ENCODE peak calls at places on chromosomes 4 and X, in four cellular contexts. X is thoracic aorta, F is right atrium auricular region, E is OCI-LY7. Z is an unnamed sample.

GRCh38 chr4:144989306-144989705 is 108.7 kb downstream of the ANAPC10 start:
- DNase-seq in E (no peak), X (no peak), F (no peak), Z (no peak)

GRCh38 chr4:123399638-123400358 is 3.2 kb downstream of the SPRY1 start:
- DNase-seq in F (no peak), X (no peak), E (no peak), Z (no peak)

GRCh38 chr4:186782302-186782701 is 58.6 kb upstream of the FAT1 start:
- DNase-seq in X (no peak), E (no peak), F (no peak), Z (no peak)

GRCh38 chr4:98838977-98839618 is 89.8 kb downstream of the EIF4E start:
- DNase-seq in X (no peak), F (no peak), E (no peak), Z (no peak)

GRCh38 chr4:6263541-6264540 is 5.8 kb upstream of the WFS1 start:
- DNase-seq in F (no peak), X (no peak), E (peak), Z (peak)

GRCh38 chr4:40704073-40704472 is 45.7 kb upstream of the NSUN7 start:
- DNase-seq in X (no peak), F (no peak), E (no peak), Z (no peak)

GRCh38 chr4:65971686-65972085 is 301.4 kb upstream of the EPHA5 start:
- DNase-seq in F (no peak), X (no peak), E (no peak), Z (no peak)

GRCh38 chrX:113644426-113644825 is 803.8 kb upstream of the AMOT start:
- DNase-seq in X (no peak), E (no peak), F (no peak), Z (no peak)

GRCh38 chr4:8593268-8594096 is 917 bp downstream of the CPZ start:
- DNase-seq in F (no peak), X (no peak), E (no peak), Z (no peak)

GRCh38 chr4:85556293-85556692 is 81.3 kb downstream of the ARHGAP24 start:
- DNase-seq in F (no peak), E (no peak), X (no peak), Z (no peak)

GRCh38 chr4:27861802-27862201 is 1001.2 kb downstream of the STIM2 start:
- DNase-seq in X (no peak), F (no peak), E (no peak), Z (no peak)

GRCh38 chr4:174592985-174593335 is 70.7 kb upstream of the HPGD start:
- DNase-seq in F (no peak), E (no peak), X (no peak), Z (no peak)

GRCh38 chrX:314049-314448 is 4.5 kb downstream of the GTPBP6 start:
- DNase-seq in F (no peak), X (no peak), E (no peak), Z (no peak)

GRCh38 chrX:37685452-37686347 is at the start of gene XK:
- DNase-seq in X (no peak), E (no peak), F (no peak), Z (peak)

GRCh38 chr4:2803624-2804448 is 11.0 kb downstream of the SH3BP2 start:
- DNase-seq in F (no peak), E (no peak), X (no peak), Z (no peak)

GRCh38 chr4:150310159-150310895 is 232.1 kb downstream of the DCLK2 start:
- DNase-seq in X (no peak), E (no peak), F (no peak), Z (no peak)

GRCh38 chrX:71365876-71366673 is at the start of gene TAF1:
- DNase-seq in X (peak), E (peak), F (peak), Z (peak)

GRCh38 chr4:86498560-86499166 is 95.5 kb upstream of the PTPN13 start:
- DNase-seq in X (no peak), E (peak), F (no peak), Z (peak)

GRCh38 chr4:2813446-2814405 is 20.8 kb downstream of the SH3BP2 start:
- DNase-seq in F (no peak), E (no peak), X (no peak), Z (no peak)

GRCh38 chr4:3441501-3442459 is at the start of gene HGFAC:
- DNase-seq in X (no peak), E (no peak), F (no peak), Z (no peak)

GRCh38 chr4:118967393-118967792 is 78.7 kb downstream of the SYNPO2 start:
- DNase-seq in E (no peak), F (peak), X (no peak), Z (no peak)

GRCh38 chr4:19380600-19380999 is 871.1 kb upstream of the SLIT2 start:
- DNase-seq in E (no peak), F (no peak), X (no peak), Z (no peak)

GRCh38 chr4:67721770-67722597 is 21.0 kb upstream of the UBA6 start:
- DNase-seq in X (no peak), F (no peak), E (no peak), Z (no peak)

GRCh38 chr4:109993116-109993515 is 80.4 kb downstream of the EGF start:
- DNase-seq in F (no peak), E (no peak), X (no peak), Z (no peak)

GRCh38 chr4:149108626-149109025 is 666.4 kb upstream of the NR3C2 start:
- DNase-seq in E (no peak), F (no peak), X (no peak), Z (no peak)

GRCh38 chr4:68361146-68361589 is 11.3 kb upstream of the YTHDC1 start:
- DNase-seq in X (no peak), F (no peak), E (no peak), Z (no peak)

GRCh38 chr4:186790630-186791029 is 67.0 kb upstream of the FAT1 start:
- DNase-seq in X (no peak), F (no peak), E (no peak), Z (no peak)

GRCh38 chr4:166726832-166727231 is 507.5 kb downstream of the SPOCK3 start:
- DNase-seq in E (no peak), F (no peak), X (no peak), Z (no peak)

GRCh38 chr4:153641532-153641931 is 42.5 kb upstream of the TLR2 start:
- DNase-seq in F (peak), E (no peak), X (no peak), Z (no peak)

GRCh38 chr4:153647975-153648374 is 36.1 kb upstream of the TLR2 start:
- DNase-seq in E (no peak), F (no peak), X (no peak), Z (no peak)

GRCh38 chr4:153643406-153644016 is 40.6 kb upstream of the TLR2 start:
- DNase-seq in F (no peak), E (peak), X (no peak), Z (no peak)

GRCh38 chr4:153649572-153649991 is 34.5 kb upstream of the TLR2 start:
- DNase-seq in F (no peak), E (peak), X (no peak), Z (no peak)

DNA sequence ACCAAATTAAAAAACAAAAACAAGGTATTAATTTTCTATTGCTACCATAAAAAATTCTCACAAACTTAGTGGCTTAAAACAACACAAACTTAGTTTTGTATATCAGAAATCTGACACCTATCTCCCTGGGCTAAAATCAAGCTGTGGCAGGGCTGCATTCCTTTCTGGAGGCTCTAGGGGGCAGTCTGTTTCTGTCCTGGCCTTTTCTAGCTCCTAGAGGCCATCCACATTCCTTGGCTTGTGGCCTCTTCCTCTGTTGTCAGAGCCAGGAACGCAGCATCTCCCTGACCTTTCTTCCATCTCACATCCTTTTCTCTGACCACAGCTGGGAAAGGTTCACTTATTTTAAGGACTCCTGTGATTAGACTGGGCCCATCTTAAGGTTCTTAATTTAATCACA is 38.9 kb upstream of the TLR2 start:
- DNase-seq in E (no peak), X (no peak), F (no peak), Z (no peak)
- TF ChIP-seq CTCF in E (peak), X (no peak), F (no peak), Z (peak)

GRCh38 chrX:24149346-24150050 is at the start of gene ZFX:
- DNase-seq in F (peak), X (no peak), E (peak), Z (peak)
- TF ChIP-seq CTCF in F (peak), X (no peak), E (no peak), Z (no peak)

GRCh38 chr4:34289962-34290361 is 1954.4 kb downstream of the ARAP2 start:
- DNase-seq in E (no peak), X (no peak), F (no peak), Z (no peak)
- TF ChIP-seq CTCF in E (no peak), X (no peak), F (no peak), Z (no peak)

DNA sequence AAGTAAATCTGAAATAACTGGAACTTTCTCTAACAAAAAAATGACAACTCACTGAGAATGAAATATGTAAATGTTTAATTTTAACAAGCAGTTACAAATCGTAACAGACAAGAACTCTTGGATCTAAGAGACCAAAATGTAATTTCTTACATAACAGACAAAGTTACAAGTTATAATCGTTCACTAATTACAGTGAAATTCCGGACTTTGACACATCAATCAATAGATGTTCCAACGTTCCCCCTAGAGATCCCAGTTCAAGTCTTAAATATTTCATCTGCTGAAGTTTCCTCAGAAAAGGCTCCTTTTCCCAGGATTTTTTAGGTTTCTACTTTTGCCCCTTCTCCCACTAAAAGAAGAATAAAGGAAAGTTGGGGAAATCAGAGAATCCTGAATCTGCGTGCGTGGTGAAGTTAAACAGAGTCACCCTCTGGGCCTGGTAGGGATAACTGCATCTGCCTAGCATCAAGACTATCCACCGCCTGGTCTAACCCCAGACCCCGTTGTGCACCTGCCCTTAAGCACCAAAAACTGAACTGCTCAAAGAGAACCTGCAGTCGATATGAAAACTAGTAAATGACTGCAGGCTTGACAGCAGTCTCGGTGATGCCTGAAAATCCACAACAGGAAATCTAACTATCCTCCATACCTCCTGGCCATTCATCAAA is 2.3 kb downstream of the IRF2 start:
- DNase-seq in X (no peak), F (no peak), E (peak), Z (no peak)
- TF ChIP-seq CTCF in X (no peak), F (no peak), E (peak), Z (no peak)

DNA sequence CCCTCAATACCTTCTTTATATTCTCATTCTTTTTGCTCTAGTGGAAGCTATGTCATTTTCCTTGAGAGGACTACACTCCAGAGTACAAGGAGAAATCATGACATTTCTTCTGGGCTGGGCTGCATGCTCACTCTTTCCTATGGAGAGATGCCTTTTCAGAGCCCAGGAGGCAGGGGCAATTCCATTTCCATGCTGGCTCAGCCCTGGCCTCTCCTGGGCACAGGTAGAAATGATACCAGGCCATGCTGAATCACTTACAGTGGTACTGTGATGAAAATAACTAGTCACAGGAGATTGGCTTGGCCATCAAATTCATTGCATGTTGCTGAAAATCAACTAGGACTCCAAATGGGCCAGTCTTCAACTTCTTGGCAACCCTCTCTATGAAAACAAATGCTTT is 34.0 kb upstream of the PPARGC1A start:
- DNase-seq in E (no peak), F (no peak), X (no peak), Z (no peak)
- TF ChIP-seq CTCF in E (no peak), F (no peak), X (no peak), Z (no peak)

GRCh38 chr4:26594778-26595177 is 10.9 kb downstream of the TBC1D19 start:
- DNase-seq in E (no peak), F (no peak), X (no peak), Z (no peak)

GRCh38 chr4:26590639-26591038 is 6.8 kb downstream of the TBC1D19 start:
- DNase-seq in E (no peak), X (no peak), F (no peak), Z (no peak)

GRCh38 chr4:26584725-26585124 is 841 bp downstream of the TBC1D19 start:
- DNase-seq in X (no peak), F (no peak), E (no peak), Z (no peak)

GRCh38 chr4:26594371-26594770 is 10.5 kb downstream of the TBC1D19 start:
- DNase-seq in F (no peak), X (no peak), E (no peak), Z (no peak)

GRCh38 chr4:26589699-26590098 is 5.8 kb downstream of the TBC1D19 start:
- DNase-seq in F (no peak), E (peak), X (no peak), Z (no peak)
- TF ChIP-seq CTCF in F (no peak), E (peak), X (no peak), Z (no peak)

DNA sequence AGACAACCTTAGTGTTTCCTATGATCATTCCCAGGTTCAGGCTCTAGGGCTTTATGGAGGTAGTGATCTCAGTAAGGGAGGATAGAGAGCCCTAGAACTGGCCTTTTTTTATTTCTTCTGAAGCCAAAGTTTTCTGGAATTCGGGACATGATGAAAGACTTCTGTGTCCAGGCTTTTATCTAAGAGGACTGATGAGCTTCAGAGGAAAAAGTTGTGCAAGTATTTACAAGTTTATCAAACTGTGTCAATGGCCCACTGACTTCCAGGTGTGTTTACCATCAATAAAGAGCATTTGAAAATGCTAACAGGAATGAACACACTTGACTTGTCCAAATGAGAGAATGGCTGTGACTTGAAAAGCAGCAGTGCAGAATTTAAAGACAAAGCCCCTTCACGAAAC is 254.6 kb downstream of the DCTD start:
- DNase-seq in X (no peak), F (no peak), E (no peak), Z (no peak)
- TF ChIP-seq CTCF in X (no peak), F (no peak), E (no peak), Z (no peak)

Z was measured in endothelial cell.